ENCODE peak calls at places on chromosomes 1 and 21, in six cellular contexts. V is cardiac muscle cell, B is heart right ventricle, A is Peyer's patch, F is kidney, T is tibial artery. H is an unnamed sample. For H3K4me1, the result is how much of the 10 kb centered on the place peaks cover.

GRCh38 chr1:33680281-33680840 is 183.5 kb upstream of the HMGB4 start:
- DNase-seq in A (no peak), F (no peak), V (no peak), B (no peak), T (no peak), H (no peak)

GRCh38 chr1:116409751-116410182 is 36.7 kb downstream of the ATP1A1 start:
- DNase-seq in B (no peak), V (no peak), F (no peak), T (no peak), A (no peak), H (no peak)

GRCh38 chr1:216553040-216553439 is 129.8 kb upstream of the USH2A start:
- DNase-seq in T (no peak), A (no peak), B (no peak), V (no peak), F (no peak), H (no peak)

GRCh38 chr1:47611992-47612391 is 174.1 kb downstream of the FOXD2 start:
- DNase-seq in F (no peak), T (no peak), A (no peak), V (no peak), B (no peak), H (no peak)

GRCh38 chr1:24544239-24544638 is 11.6 kb upstream of the NCMAP start:
- DNase-seq in V (no peak), A (no peak), T (no peak), B (no peak), F (no peak), H (no peak)

GRCh38 chr1:91397605-91398004 is 7.0 kb downstream of the HFM1 start:
- DNase-seq in F (no peak), T (no peak), B (no peak), V (no peak), A (no peak), H (no peak)

GRCh38 chr1:115063238-115063901 is 25.9 kb downstream of the TSPAN2 start:
- DNase-seq in V (no peak), A (no peak), B (no peak), T (no peak), F (no peak), H (peak)

GRCh38 chr1:38571726-38572125 is 287.8 kb downstream of the RRAGC start:
- DNase-seq in V (no peak), F (no peak), B (no peak), A (no peak), T (no peak), H (no peak)

GRCh38 chr1:83632906-83633305 is 366.0 kb downstream of the TTLL7 start:
- DNase-seq in B (no peak), A (no peak), F (no peak), V (no peak), T (no peak), H (no peak)

GRCh38 chr1:211092955-211093354 is 41.0 kb downstream of the KCNH1 start:
- DNase-seq in A (no peak), V (no peak), T (no peak), F (no peak), B (no peak), H (no peak)

GRCh38 chr1:7827134-7827955 is 25.5 kb downstream of the UTS2 start:
- DNase-seq in B (no peak), T (no peak), F (peak), A (peak), V (no peak), H (peak)

GRCh38 chr21:45748593-45748992 is 105.1 kb downstream of the PCBP3 start:
- DNase-seq in A (no peak), F (no peak), T (no peak), B (no peak), V (no peak), H (no peak)

GRCh38 chr1:93531193-93531592 is 83.3 kb downstream of the FNBP1L start:
- DNase-seq in B (no peak), F (no peak), V (no peak), A (no peak), T (no peak), H (no peak)

GRCh38 chr1:156490401-156491032 is 10.1 kb downstream of the MEF2D start:
- DNase-seq in T (no peak), A (no peak), B (peak), F (no peak), V (no peak), H (no peak)

GRCh38 chr1:72015006-72015405 is 267.3 kb downstream of the NEGR1 start:
- DNase-seq in V (no peak), T (no peak), F (no peak), A (no peak), B (no peak), H (no peak)

GRCh38 chr1:233905416-233906051 is 1.1 kb downstream of the SLC35F3 start:
- DNase-seq in B (no peak), A (no peak), F (peak), V (no peak), T (no peak), H (no peak)

GRCh38 chr1:41714613-41715389 is 203.9 kb downstream of the HIVEP3 start:
- DNase-seq in B (no peak), F (no peak), T (no peak), A (no peak), V (no peak), H (no peak)

DNA sequence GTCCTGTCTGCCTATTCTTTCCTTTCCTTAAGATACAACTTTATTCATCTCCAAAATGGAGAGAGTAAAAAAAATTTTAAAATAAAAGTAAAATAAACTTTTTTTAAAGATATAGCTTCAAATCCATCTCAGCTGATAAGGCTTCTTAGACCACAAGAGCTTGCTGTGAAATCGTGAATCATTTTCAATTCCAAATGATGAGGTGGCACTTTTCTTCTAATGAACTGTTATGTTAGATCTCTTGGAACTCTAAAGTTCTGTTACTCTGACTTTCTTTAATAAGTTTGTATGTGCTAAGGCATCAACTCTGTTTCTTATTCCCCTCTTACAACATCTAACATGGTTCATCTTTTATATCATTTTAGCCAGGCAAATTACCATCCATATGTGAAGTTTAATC is 4.5 kb downstream of the SH3GLB1 start:
- DNase-seq in B (no peak), V (peak), F (no peak), A (no peak), T (no peak), H (no peak)
- H3K4me1 ChIP-seq in B (under half), V (half or more), F (under half), A (under half), T (under half), H (under half)

DNA sequence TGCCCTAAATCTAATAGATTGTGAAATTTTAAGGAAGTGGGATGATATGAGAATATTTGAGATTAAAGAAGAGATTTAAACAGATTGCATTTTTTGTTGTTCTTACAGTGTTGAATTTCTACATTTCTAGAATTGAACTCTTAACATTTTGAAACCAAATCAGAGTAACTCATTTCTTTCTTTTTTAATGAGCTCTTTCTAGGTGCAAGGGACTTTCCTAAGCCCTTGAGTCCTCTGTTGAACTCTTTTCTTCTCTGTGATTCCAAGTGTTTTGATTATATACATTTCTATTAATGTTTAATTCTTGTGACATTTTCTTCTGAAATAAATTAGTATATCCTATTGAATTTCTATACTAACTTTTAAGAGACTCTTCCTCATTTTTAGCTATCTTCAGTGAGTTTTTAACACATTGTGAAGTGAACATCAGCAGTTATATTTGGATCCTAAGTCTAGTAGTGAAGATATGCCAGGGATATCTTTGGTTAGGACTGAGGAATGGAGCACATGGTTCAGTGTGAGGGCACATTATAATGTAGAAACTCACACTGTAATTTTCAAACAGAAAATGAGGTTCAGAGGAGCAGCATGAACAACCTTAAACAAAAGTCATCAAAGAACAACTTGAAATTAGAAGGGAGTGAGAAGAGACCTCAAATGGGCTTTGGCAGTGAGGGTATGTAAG is 53.1 kb downstream of the ATG4C start:
- DNase-seq in B (no peak), A (no peak), V (no peak), T (no peak), F (no peak), H (no peak)
- H3K4me1 ChIP-seq in B (under half), A (under half), V (under half), T (under half), F (under half), H (under half)

DNA sequence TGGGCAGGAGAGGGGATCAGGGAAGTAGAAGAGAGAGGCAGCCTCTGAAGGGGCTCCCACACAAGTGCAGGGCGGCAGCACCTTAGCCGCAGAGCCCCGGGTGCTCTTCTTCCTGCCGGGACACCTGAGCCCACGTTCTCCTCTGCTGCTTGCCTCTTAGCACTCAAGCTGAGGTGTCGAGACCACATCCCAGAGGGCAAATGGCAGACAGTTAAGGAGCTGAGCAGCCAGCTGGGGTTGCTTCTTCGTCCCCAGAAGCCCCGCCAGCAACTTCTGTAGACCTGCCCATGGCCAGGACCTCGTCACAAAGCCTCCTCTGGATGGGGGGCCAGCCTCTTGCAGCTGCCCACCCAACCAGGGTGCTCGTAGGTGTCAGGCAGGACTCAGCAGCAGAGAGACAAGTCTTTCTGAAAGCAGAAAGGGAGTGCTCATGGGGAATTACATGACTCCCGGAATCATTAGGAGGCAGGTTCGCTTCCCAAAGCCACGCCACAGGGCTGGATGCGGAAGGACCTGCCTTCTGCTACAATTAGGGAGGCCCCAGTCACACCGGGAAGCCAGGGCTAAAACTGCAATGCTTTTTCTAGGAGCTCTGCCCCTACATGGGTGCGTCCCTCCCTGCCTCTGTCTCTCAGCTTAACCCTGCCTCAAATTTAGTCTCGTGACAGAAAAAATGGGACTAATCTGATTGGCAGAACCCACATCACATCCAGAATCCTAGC is 141.4 kb upstream of the RAB4A start:
- DNase-seq in B (no peak), F (peak), A (no peak), T (no peak), V (no peak), H (no peak)
- H3K4me1 ChIP-seq in B (under half), F (under half), A (under half), T (under half), V (under half), H (under half)

DNA sequence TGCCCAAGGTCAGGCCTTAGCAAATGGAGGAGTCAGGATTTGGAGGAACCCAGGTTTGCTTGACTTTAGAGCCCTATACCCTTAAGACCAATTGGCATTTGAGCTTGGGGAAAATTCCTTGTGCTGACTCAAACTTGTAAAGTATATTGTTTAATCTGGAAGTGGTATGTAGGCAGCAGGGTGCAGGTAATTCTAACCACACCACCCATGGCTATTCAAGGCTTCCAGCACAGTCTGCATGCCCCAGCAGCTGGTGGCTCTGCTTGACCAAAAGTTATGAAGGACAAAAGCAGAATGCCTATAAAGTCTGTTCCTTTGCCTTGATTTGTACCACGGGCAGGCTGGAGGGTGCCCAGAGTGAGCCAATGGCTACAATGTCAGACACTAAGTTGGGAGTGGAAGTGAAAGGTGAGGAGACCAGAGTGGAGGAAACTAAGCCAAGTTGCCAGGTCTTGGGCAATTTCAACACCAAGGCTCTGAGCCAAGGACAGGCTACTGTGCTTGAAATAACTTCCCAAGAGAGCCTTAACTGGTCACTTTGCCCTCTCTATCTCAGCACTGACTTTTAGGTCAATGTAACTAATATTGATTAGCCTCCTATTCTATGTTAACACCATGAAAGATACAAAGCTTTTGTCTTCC is 4.7 kb upstream of the G0S2 start:
- DNase-seq in V (no peak), T (no peak), F (no peak), A (no peak), B (no peak), H (no peak)
- H3K4me1 ChIP-seq in V (under half), T (under half), F (under half), A (under half), B (under half), H (under half)

GRCh38 chr1:167452483-167452882 is 65.8 kb downstream of the CD247 start:
- DNase-seq in T (no peak), V (no peak), A (no peak), B (no peak), F (no peak), H (no peak)
- H3K4me1 ChIP-seq in T (under half), V (under half), A (under half), B (under half), F (under half), H (half or more)

GRCh38 chr1:46183119-46183842 is 7.0 kb upstream of the P3R3URF start:
- DNase-seq in T (peak), V (peak), B (no peak), A (no peak), F (peak), H (no peak)

GRCh38 chr1:46186076-46186475 is 9.8 kb upstream of the P3R3URF start:
- DNase-seq in V (no peak), A (no peak), B (no peak), F (no peak), T (no peak), H (no peak)

GRCh38 chr1:46183926-46184557 is 7.8 kb upstream of the P3R3URF start:
- DNase-seq in V (no peak), A (peak), F (no peak), B (no peak), T (no peak), H (no peak)

GRCh38 chr1:46187106-46187869 is 10.9 kb downstream of the POMGNT1 start:
- DNase-seq in V (no peak), T (no peak), B (no peak), F (no peak), A (no peak), H (no peak)

GRCh38 chr1:46184920-46185658 is 8.8 kb upstream of the P3R3URF start:
- DNase-seq in T (no peak), F (no peak), A (no peak), B (no peak), V (no peak), H (no peak)
- H3K4me1 ChIP-seq in T (under half), F (under half), A (under half), B (under half), V (under half), H (under half)